ENCODE peak calls at places on chromosomes 6 and 20, in seven cellular contexts. X is glutamatergic neuron; J is heart right ventricle; H is cardiac muscle cell; R is T-helper 9 cell; K is activated CD4-positive, alpha-beta T cell treated with anti-CD3 and anti-CD28 coated beads, Interleukin-2, amount 10 ng/mL, durations not matched to agents 24 days and 14 days; L is heart left ventricle. A is an unnamed sample.
A peak's percentile ranks its signal among the peaks of the same experiment; 100 is the strongest.

GRCh38 chr6:143397229-143398222 is 53.0 kb downstream of the ADAT2 start:
- DNase-seq in X (no peak), J (no peak), H (peak; percentile 94), R (peak; percentile 18), K (no peak), L (peak; percentile 51), A (no peak)

GRCh38 chr6:18307006-18307405 is 42.7 kb upstream of the DEK start:
- DNase-seq in X (no peak), J (no peak), H (peak; percentile 19), R (no peak), K (no peak), L (no peak), A (no peak)

GRCh38 chr6:159305159-159305558 is 136.0 kb downstream of the FNDC1 start:
- DNase-seq in X (no peak), J (no peak), H (no peak), R (no peak), K (no peak), L (no peak), A (no peak)

GRCh38 chr6:71197770-71198169 is 90.8 kb upstream of the OGFRL1 start:
- DNase-seq in X (no peak), J (no peak), H (peak; percentile 54), R (no peak), K (no peak), L (no peak), A (no peak)

GRCh38 chr6:17169291-17169690 is 67.4 kb downstream of the STMND1 start:
- DNase-seq in X (no peak), J (no peak), H (peak; percentile 21), R (no peak), K (no peak), L (no peak), A (no peak)

GRCh38 chr20:57772349-57772964 is 62.6 kb upstream of the PMEPA1 start:
- DNase-seq in X (no peak), J (no peak), H (peak; percentile 58), R (peak; percentile 12), K (peak; percentile 70), L (no peak), A (no peak)

GRCh38 chr6:113994934-113995342 is 24.0 kb upstream of the HDAC2 start:
- DNase-seq in X (peak; percentile 52), J (no peak), H (peak; percentile 90), R (no peak), K (peak; percentile 83), L (peak; percentile 26), A (no peak)

GRCh38 chr6:160428069-160428430 is 79.9 kb downstream of the SLC22A3 start:
- DNase-seq in X (no peak), J (peak; percentile 62), H (peak; percentile 84), R (no peak), K (no peak), L (peak; percentile 64), A (peak; percentile 82)

GRCh38 chr6:150596439-150596838 is 3.2 kb upstream of the PLEKHG1 start:
- DNase-seq in X (no peak), J (no peak), H (no peak), R (no peak), K (no peak), L (no peak), A (no peak)

GRCh38 chr20:22815584-22815983 is 219.5 kb upstream of the SSTR4 start:
- DNase-seq in X (no peak), J (no peak), H (no peak), R (no peak), K (no peak), L (no peak), A (no peak)

GRCh38 chr6:26537160-26537845 is 863 bp upstream of the HMGN4 start:
- DNase-seq in X (peak; percentile 80), J (peak; percentile 84), H (peak; percentile 96), R (peak; percentile 79), K (peak; percentile 96), L (peak; percentile 85), A (peak; percentile 93)

GRCh38 chr6:100512203-100512862 is 47.6 kb upstream of the SIM1 start:
- DNase-seq in X (no peak), J (no peak), H (peak; percentile 61), R (no peak), K (no peak), L (no peak), A (no peak)

GRCh38 chr20:18849131-18849530 is 35.5 kb downstream of the SCP2D1 start:
- DNase-seq in X (no peak), J (no peak), H (no peak), R (no peak), K (no peak), L (no peak), A (no peak)

GRCh38 chr6:167572106-167572505 is 247.2 kb downstream of the TTLL2 start:
- DNase-seq in X (no peak), J (no peak), H (no peak), R (no peak), K (no peak), L (no peak), A (no peak)

GRCh38 chr6:170211404-170212025 is 79.4 kb downstream of the DLL1 start:
- DNase-seq in X (no peak), J (no peak), H (no peak), R (no peak), K (peak; percentile 51), L (no peak), A (peak; percentile 67)

GRCh38 chr6:17589402-17590116 is 10.5 kb upstream of the FAM8A1 start:
- DNase-seq in X (no peak), J (no peak), H (peak; percentile 72), R (no peak), K (peak; percentile 65), L (no peak), A (no peak)

GRCh38 chr6:150877928-150878327 is 12.4 kb downstream of the MTHFD1L start:
- DNase-seq in X (no peak), J (no peak), H (no peak), R (no peak), K (no peak), L (no peak), A (no peak)

GRCh38 chr6:3230275-3231212 is 3.1 kb upstream of the TUBB2B start:
- DNase-seq in X (peak; percentile 76), J (no peak), H (no peak), R (no peak), K (no peak), L (no peak), A (no peak)

GRCh38 chr6:142013286-142013685 is 119.4 kb upstream of the GJE1 start:
- DNase-seq in X (no peak), J (no peak), H (peak; percentile 83), R (no peak), K (no peak), L (no peak), A (no peak)

GRCh38 chr20:53887973-53888372 is 182.4 kb downstream of the BCAS1 start:
- DNase-seq in X (no peak), J (no peak), H (no peak), R (no peak), K (no peak), L (no peak), A (no peak)

GRCh38 chr20:60474385-60474910 is 516.2 kb downstream of the CDH26 start:
- DNase-seq in X (no peak), J (no peak), H (no peak), R (no peak), K (no peak), L (no peak), A (no peak)

GRCh38 chr6:129032602-129033001 is 149.7 kb downstream of the LAMA2 start:
- DNase-seq in X (no peak), J (no peak), H (no peak), R (no peak), K (no peak), L (no peak), A (no peak)

GRCh38 chr6:12748815-12749521 is 32.4 kb downstream of the PHACTR1 start:
- DNase-seq in X (peak; percentile 53), J (peak; percentile 17), H (peak; percentile 32), R (no peak), K (no peak), L (no peak), A (no peak)

GRCh38 chr6:121756643-121757042 is 321.2 kb downstream of the GJA1 start:
- DNase-seq in X (no peak), J (no peak), H (no peak), R (no peak), K (no peak), L (no peak), A (no peak)

GRCh38 chr6:64034840-64035656 is 399.4 kb downstream of the PHF3 start:
- DNase-seq in X (no peak), J (no peak), H (peak; percentile 33), R (no peak), K (no peak), L (no peak), A (no peak)

GRCh38 chr6:167648506-167649278 is 178.0 kb upstream of the AFDN start:
- DNase-seq in X (no peak), J (no peak), H (no peak), R (no peak), K (no peak), L (no peak), A (no peak)

GRCh38 chr20:58652606-58653303 is 1.7 kb downstream of the STX16 start:
- DNase-seq in X (no peak), J (no peak), H (peak; percentile 23), R (no peak), K (peak; percentile 73), L (no peak), A (no peak)

GRCh38 chr20:5400164-5400762 is 83.5 kb upstream of the PROKR2 start:
- DNase-seq in X (no peak), J (no peak), H (peak; percentile 49), R (no peak), K (peak; percentile 64), L (no peak), A (no peak)

A was measured in Right ventricle myocardium inferior.